ENCODE peak calls at places on chromosomes 16 and 17, in five cellular contexts. G is AG04450, H is progenitor cell of endocrine pancreas, M is tibial nerve, Y is chondrocyte. C is an unnamed sample.

GRCh38 chr16:68893710-68894705 is 50.7 kb downstream of the TANGO6 start:
- DNase-seq in G (no peak), H (peak), M (no peak), Y (no peak), C (no peak)

GRCh38 chr16:72202014-72202413 is 30.1 kb upstream of the PMFBP1 start:
- DNase-seq in G (no peak), H (no peak), M (no peak), Y (no peak), C (no peak)

GRCh38 chr17:7336240-7337175 is at the start of gene ACAP1:
- DNase-seq in G (no peak), H (no peak), M (no peak), Y (no peak), C (no peak)

GRCh38 chr16:82830944-82831343 is 204.2 kb downstream of the CDH13 start:
- DNase-seq in G (no peak), H (no peak), M (no peak), Y (no peak), C (no peak)

GRCh38 chr16:49567940-49568339 is 194.3 kb downstream of the C16orf78 start:
- DNase-seq in G (no peak), H (no peak), M (no peak), Y (no peak), C (no peak)

GRCh38 chr16:26521626-26522025 is 545.1 kb upstream of the C16orf82 start:
- DNase-seq in G (no peak), H (no peak), M (no peak), Y (no peak), C (peak)

GRCh38 chr17:58391302-58391984 is 25.9 kb downstream of the RNF43 start:
- DNase-seq in G (no peak), H (no peak), M (no peak), Y (no peak), C (no peak)

GRCh38 chr16:65113441-65113840 is 8.4 kb downstream of the CDH11 start:
- DNase-seq in G (no peak), H (no peak), M (no peak), Y (no peak), C (no peak)

GRCh38 chr17:42325026-42325425 is 36.7 kb downstream of the STAT5A start:
- DNase-seq in G (peak), H (no peak), M (no peak), Y (no peak), C (no peak)

GRCh38 chr17:28545787-28546415 is 6.5 kb downstream of the UNC119 start:
- DNase-seq in G (no peak), H (no peak), M (no peak), Y (peak), C (no peak)

GRCh38 chr16:17773698-17774101 is 302.9 kb upstream of the XYLT1 start:
- DNase-seq in G (no peak), H (no peak), M (no peak), Y (no peak), C (no peak)

GRCh38 chr17:78747479-78747878 is 34.6 kb downstream of the CYTH1 start:
- DNase-seq in G (no peak), H (no peak), M (no peak), Y (no peak), C (no peak)

GRCh38 chr17:3636154-3636907 is at the start of the genes CTNS and SHPK:
- DNase-seq in G (peak), H (peak), M (peak), Y (peak), C (peak)

GRCh38 chr16:3490911-3491629 is 4.2 kb downstream of the C16orf90 start:
- DNase-seq in G (no peak), H (no peak), M (no peak), Y (peak), C (no peak)

GRCh38 chr16:89395150-89396142 is 94.9 kb downstream of the ANKRD11 start:
- DNase-seq in G (peak), H (no peak), M (peak), Y (no peak), C (no peak)

DNA sequence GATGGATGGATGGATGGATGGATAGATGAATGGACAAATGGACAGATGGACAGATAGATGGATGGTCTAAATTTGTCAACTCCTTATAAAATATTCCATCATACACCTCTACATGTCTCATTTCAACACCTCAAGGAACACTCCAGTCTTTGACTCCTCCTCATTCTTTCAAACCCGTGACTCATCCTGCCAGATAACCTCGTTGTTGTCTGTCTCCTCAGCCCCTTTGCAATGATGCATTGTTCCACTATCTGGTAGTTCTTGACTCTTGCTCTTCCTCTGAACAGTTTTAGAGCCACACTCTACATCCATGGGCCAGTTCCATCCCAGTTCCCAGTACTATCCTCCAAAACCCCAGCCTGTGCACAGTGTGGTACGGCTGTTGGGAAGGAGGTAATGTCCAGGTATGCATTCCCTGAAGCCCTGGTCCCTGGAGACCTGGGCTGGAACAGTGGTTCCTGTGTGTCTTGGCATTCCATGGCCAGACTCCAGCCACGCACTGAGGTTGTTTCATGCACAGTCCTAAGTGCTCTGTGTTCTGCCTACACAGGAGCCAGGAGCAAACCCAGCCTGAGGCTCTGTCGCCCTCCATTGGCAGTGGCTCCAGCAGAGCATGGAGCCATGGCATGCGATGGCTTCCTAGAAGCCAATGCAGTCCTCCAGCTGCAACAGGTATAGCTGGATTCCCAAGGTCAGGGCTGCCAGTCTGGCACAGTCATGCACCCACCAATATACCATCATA is 105.7 kb downstream of the C17orf67 start:
- DNase-seq in G (no peak), H (no peak), M (no peak), Y (no peak), C (no peak)
- TF ChIP-seq CTCF in G (no peak), H (no peak), M (no peak), Y (no peak), C (no peak)

GRCh38 chr16:56532714-56533113 is 12.9 kb upstream of the BBS2 start:
- DNase-seq in G (no peak), H (no peak), M (no peak), Y (no peak), C (no peak)
- TF ChIP-seq CTCF in G (no peak), H (no peak), M (no peak), Y (peak), C (no peak)

DNA sequence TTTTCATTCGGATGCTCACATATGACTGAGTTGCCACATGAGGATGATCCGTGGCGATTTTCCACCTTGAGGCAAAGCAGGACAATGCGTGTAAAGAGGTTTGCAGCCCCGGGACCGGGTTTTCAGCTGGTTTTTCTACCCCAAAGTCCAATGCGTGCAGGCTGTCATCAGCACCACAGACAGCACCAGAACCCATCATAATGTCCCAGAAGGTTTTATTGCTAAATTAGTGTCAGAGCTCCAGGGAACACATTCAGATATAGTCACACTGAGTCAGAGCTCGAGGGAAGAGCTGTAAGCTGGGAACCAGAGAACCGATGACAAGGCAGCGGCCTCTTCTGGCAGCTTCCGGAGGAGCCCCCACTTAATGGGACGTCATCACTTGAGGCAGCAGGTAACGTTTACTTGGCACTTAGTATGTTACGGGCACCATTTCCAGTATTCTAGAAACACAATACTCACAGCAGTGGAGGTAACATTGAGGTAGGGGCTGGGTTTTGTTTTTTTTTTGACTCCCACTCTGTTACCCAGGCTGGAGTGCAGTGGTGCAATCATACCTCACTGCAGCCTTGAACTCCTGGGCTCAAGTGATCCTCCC is 8.9 kb upstream of the NAGPA start:
- DNase-seq in G (no peak), H (no peak), M (no peak), Y (peak), C (no peak)
- TF ChIP-seq CTCF in G (no peak), H (peak), M (no peak), Y (peak), C (no peak)

GRCh38 chr17:50100921-50101345 is 5.8 kb downstream of the PDK2 start:
- DNase-seq in G (no peak), H (no peak), M (no peak), Y (no peak), C (no peak)

GRCh38 chr17:50100480-50100883 is 5.3 kb downstream of the PDK2 start:
- DNase-seq in G (no peak), H (no peak), M (no peak), Y (no peak), C (no peak)

GRCh38 chr17:50102164-50102991 is 7.2 kb downstream of the PDK2 start:
- DNase-seq in G (no peak), H (no peak), M (no peak), Y (no peak), C (no peak)

GRCh38 chr17:50103252-50103651 is 8.1 kb downstream of the PDK2 start:
- DNase-seq in G (no peak), H (no peak), M (no peak), Y (no peak), C (no peak)

DNA sequence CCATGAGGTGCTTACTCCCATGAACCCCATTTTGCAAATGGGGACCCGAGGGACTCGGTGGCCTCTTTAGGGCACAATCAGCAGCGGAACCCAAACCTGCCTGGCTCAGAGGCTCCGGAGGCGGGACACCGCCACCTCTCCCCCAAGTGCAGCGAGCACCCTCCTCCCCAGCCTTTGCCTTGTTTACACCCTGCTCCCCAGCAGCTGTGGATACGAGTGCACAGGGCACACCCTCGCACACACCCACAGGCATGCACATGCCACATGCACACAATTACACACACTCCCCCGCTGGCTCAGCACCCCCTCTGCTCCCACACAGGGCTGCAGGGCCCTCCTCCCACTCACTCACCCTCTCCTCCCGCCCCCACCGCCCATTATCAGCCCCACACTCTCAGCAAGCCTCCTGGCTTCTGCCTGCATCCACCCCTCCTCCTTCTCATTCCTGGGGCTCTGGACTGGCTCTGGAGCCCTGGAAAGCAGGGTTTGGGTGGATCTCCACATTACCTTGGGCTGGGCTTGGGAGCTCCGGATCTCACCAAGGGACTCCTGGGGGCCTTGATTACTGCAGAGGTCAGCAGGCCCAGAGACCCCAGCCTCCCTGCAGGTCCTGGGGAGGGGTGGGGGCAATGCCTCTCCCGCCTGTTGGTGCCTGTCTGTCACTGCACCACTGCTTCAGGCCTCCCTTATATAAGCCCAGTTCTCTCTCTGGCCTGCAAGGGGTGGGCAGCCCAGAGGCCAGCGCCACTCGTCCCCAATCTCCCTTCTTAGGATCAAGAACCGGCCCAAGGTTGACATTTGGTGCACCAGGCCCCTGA is 6.4 kb downstream of the PDK2 start:
- DNase-seq in G (no peak), H (no peak), M (no peak), Y (no peak), C (no peak)
- TF ChIP-seq CTCF in G (no peak), H (no peak), M (no peak), Y (no peak), C (no peak)

GRCh38 chr17:75720656-75721462 is at the start of gene ITGB4:
- DNase-seq in G (no peak), H (peak), M (peak), Y (no peak), C (no peak)
- TF ChIP-seq CTCF in G (no peak), H (peak), M (no peak), Y (peak), C (peak)

GRCh38 chr17:4998666-4999428 is 1.1 kb downstream of the KIF1C start:
- DNase-seq in G (no peak), H (no peak), M (no peak), Y (no peak), C (no peak)

GRCh38 chr17:4998027-4998665 is 396 bp downstream of the KIF1C start:
- DNase-seq in G (no peak), H (peak), M (no peak), Y (no peak), C (peak)

GRCh38 chr17:4999429-5000093 is 1.8 kb downstream of the KIF1C start:
- DNase-seq in G (no peak), H (no peak), M (no peak), Y (no peak), C (no peak)

GRCh38 chr17:5000237-5000639 is 2.5 kb downstream of the KIF1C start:
- DNase-seq in G (no peak), H (no peak), M (peak), Y (no peak), C (no peak)

GRCh38 chr17:4997302-4998026 is at the start of the genes INCA1 and KIF1C:
- DNase-seq in G (peak), H (peak), M (peak), Y (no peak), C (peak)
- TF ChIP-seq CTCF in G (no peak), H (peak), M (peak), Y (peak), C (peak)

GRCh38 chr17:82098169-82098938 is at the start of gene FASN:
- DNase-seq in G (peak), H (peak), M (peak), Y (no peak), C (peak)
- TF ChIP-seq CTCF in G (peak), H (peak), M (peak), Y (peak), C (peak)

C was measured in osteocyte.